ENCODE peak calls at places on chromosome 3, in four cellular contexts. One of them, this sample, is unnamed.

GRCh38 chr3:47578691-47579632 is at the start of gene CSPG5:
- DNase-seq in K562: peak
- DNase-seq in GM12878: no peak
- DNase-seq in IMR-90: no peak
- DNase-seq in this sample: no peak

GRCh38 chr3:194381460-194381875 is 11.9 kb upstream of the LRRC15 start:
- DNase-seq in K562: no peak
- DNase-seq in GM12878: no peak
- DNase-seq in IMR-90: no peak
- DNase-seq in this sample: no peak

GRCh38 chr3:122858373-122858772 is 63.5 kb downstream of the SLC49A4 start:
- DNase-seq in K562: no peak
- DNase-seq in GM12878: no peak
- DNase-seq in IMR-90: peak
- DNase-seq in this sample: peak

GRCh38 chr3:195001961-195002861 is 268.7 kb downstream of the XXYLT1 start:
- DNase-seq in K562: peak
- DNase-seq in GM12878: peak
- DNase-seq in IMR-90: peak
- DNase-seq in this sample: peak

GRCh38 chr3:160540546-160540945 is 24.8 kb downstream of the KPNA4 start:
- DNase-seq in K562: no peak
- DNase-seq in GM12878: no peak
- DNase-seq in IMR-90: peak
- DNase-seq in this sample: no peak

GRCh38 chr3:71510485-71510884 is 73.0 kb downstream of the FOXP1 start:
- DNase-seq in K562: no peak
- DNase-seq in GM12878: no peak
- DNase-seq in IMR-90: peak
- DNase-seq in this sample: peak

GRCh38 chr3:141184430-141184829 is 47.2 kb upstream of the PXYLP1 start:
- DNase-seq in K562: no peak
- DNase-seq in GM12878: no peak
- DNase-seq in IMR-90: no peak
- DNase-seq in this sample: no peak

GRCh38 chr3:58659051-58659675 is 7.4 kb downstream of the FAM3D start:
- DNase-seq in K562: peak
- DNase-seq in GM12878: no peak
- DNase-seq in IMR-90: peak
- DNase-seq in this sample: peak

GRCh38 chr3:197298858-197299854 is 744 bp upstream of the DLG1 start:
- DNase-seq in K562: peak
- DNase-seq in GM12878: no peak
- DNase-seq in IMR-90: no peak
- DNase-seq in this sample: peak

GRCh38 chr3:62870321-62870720 is 4.9 kb downstream of the CADPS start:
- DNase-seq in K562: no peak
- DNase-seq in GM12878: no peak
- DNase-seq in IMR-90: peak
- DNase-seq in this sample: no peak

GRCh38 chr3:98188553-98188952 is 22.1 kb downstream of the OR5H15 start:
- DNase-seq in K562: no peak
- DNase-seq in GM12878: peak
- DNase-seq in IMR-90: no peak
- DNase-seq in this sample: peak

GRCh38 chr3:172115787-172116186 is 76.4 kb downstream of the FNDC3B start:
- DNase-seq in K562: no peak
- DNase-seq in GM12878: no peak
- DNase-seq in IMR-90: no peak
- DNase-seq in this sample: no peak

GRCh38 chr3:57727096-57727495 is 29.0 kb upstream of the SLMAP start:
- DNase-seq in K562: no peak
- DNase-seq in GM12878: no peak
- DNase-seq in IMR-90: peak
- DNase-seq in this sample: no peak

GRCh38 chr3:46566040-46566631 is at the start of gene LRRC2:
- DNase-seq in K562: no peak
- DNase-seq in GM12878: no peak
- DNase-seq in IMR-90: peak
- DNase-seq in this sample: peak

GRCh38 chr3:126295407-126295939 is 61.7 kb downstream of the KLF15 start:
- DNase-seq in K562: no peak
- DNase-seq in GM12878: no peak
- DNase-seq in IMR-90: no peak
- DNase-seq in this sample: no peak

GRCh38 chr3:21237638-21238037 is 513.4 kb downstream of the ZNF385D start:
- DNase-seq in K562: no peak
- DNase-seq in GM12878: no peak
- DNase-seq in IMR-90: no peak
- DNase-seq in this sample: no peak

GRCh38 chr3:114675104-114675503 is 381.3 kb downstream of the TIGIT start:
- DNase-seq in K562: no peak
- DNase-seq in GM12878: no peak
- DNase-seq in IMR-90: peak
- DNase-seq in this sample: no peak

GRCh38 chr3:108305484-108306172 is 9.3 kb downstream of the HHLA2 start:
- DNase-seq in K562: no peak
- DNase-seq in GM12878: no peak
- DNase-seq in IMR-90: no peak
- DNase-seq in this sample: no peak

GRCh38 chr3:775178-775885 is 317.5 kb upstream of the CNTN6 start:
- DNase-seq in K562: no peak
- DNase-seq in GM12878: no peak
- DNase-seq in IMR-90: no peak
- DNase-seq in this sample: no peak

GRCh38 chr3:184595726-184596125 is 34.1 kb downstream of the EPHB3 start:
- DNase-seq in K562: no peak
- DNase-seq in GM12878: no peak
- DNase-seq in IMR-90: no peak
- DNase-seq in this sample: no peak

GRCh38 chr3:48232734-48233133 is 8.2 kb upstream of the ZNF589 start:
- DNase-seq in K562: peak
- DNase-seq in GM12878: peak
- DNase-seq in IMR-90: peak
- DNase-seq in this sample: peak

GRCh38 chr3:100023150-100023549 is 91.2 kb downstream of the FILIP1L start:
- DNase-seq in K562: no peak
- DNase-seq in GM12878: no peak
- DNase-seq in IMR-90: peak
- DNase-seq in this sample: no peak

GRCh38 chr3:99638244-99638948 is at the start of gene COL8A1:
- DNase-seq in K562: no peak
- DNase-seq in GM12878: no peak
- DNase-seq in IMR-90: peak
- DNase-seq in this sample: peak

GRCh38 chr3:143538577-143538981 is 309.7 kb downstream of the SLC9A9 start:
- DNase-seq in K562: no peak
- DNase-seq in GM12878: no peak
- DNase-seq in IMR-90: peak
- DNase-seq in this sample: peak

GRCh38 chr3:105511031-105511430 is 144.3 kb downstream of the ALCAM start:
- DNase-seq in K562: no peak
- DNase-seq in GM12878: no peak
- DNase-seq in IMR-90: no peak
- DNase-seq in this sample: no peak

GRCh38 chr3:128322030-128323022 is 144.4 kb downstream of the DNAJB8 start:
- DNase-seq in K562: peak
- DNase-seq in GM12878: no peak
- DNase-seq in IMR-90: peak
- DNase-seq in this sample: peak

GRCh38 chr3:4904801-4905695 is 74.2 kb upstream of the BHLHE40 start:
- DNase-seq in K562: no peak
- DNase-seq in GM12878: no peak
- DNase-seq in IMR-90: peak
- DNase-seq in this sample: peak
- TF ChIP-seq FOS in K562: no peak
- TF ChIP-seq FOS in GM12878: no peak
- TF ChIP-seq FOS in IMR-90: no peak
- TF ChIP-seq FOS in this sample: no peak

GRCh38 chr3:148930785-148931184 is 60.6 kb upstream of the GYG1 start:
- DNase-seq in K562: no peak
- DNase-seq in GM12878: no peak
- DNase-seq in IMR-90: peak
- DNase-seq in this sample: no peak
- TF ChIP-seq FOS in K562: no peak
- TF ChIP-seq FOS in GM12878: no peak
- TF ChIP-seq FOS in IMR-90: no peak
- TF ChIP-seq FOS in this sample: no peak

GRCh38 chr3:61194892-61195538 is 56.2 kb downstream of the FHIT start:
- DNase-seq in K562: no peak
- DNase-seq in GM12878: no peak
- DNase-seq in IMR-90: no peak
- DNase-seq in this sample: no peak

GRCh38 chr3:61192222-61192621 is 59.0 kb downstream of the FHIT start:
- DNase-seq in K562: no peak
- DNase-seq in GM12878: no peak
- DNase-seq in IMR-90: no peak
- DNase-seq in this sample: no peak
- TF ChIP-seq FOS in K562: no peak
- TF ChIP-seq FOS in GM12878: no peak
- TF ChIP-seq FOS in IMR-90: no peak
- TF ChIP-seq FOS in this sample: no peak

GRCh38 chr3:25820372-25820771 is 30.5 kb downstream of the OXSM start:
- DNase-seq in K562: peak
- DNase-seq in GM12878: no peak
- DNase-seq in IMR-90: peak
- DNase-seq in this sample: peak

GRCh38 chr3:25818335-25818734 is 28.4 kb downstream of the OXSM start:
- DNase-seq in K562: no peak
- DNase-seq in GM12878: no peak
- DNase-seq in IMR-90: no peak
- DNase-seq in this sample: no peak

GRCh38 chr3:25817107-25817506 is 27.2 kb downstream of the OXSM start:
- DNase-seq in K562: no peak
- DNase-seq in GM12878: no peak
- DNase-seq in IMR-90: no peak
- DNase-seq in this sample: no peak

GRCh38 chr3:25820816-25821486 is 31.1 kb downstream of the OXSM start:
- DNase-seq in K562: no peak
- DNase-seq in GM12878: no peak
- DNase-seq in IMR-90: no peak
- DNase-seq in this sample: no peak

GRCh38 chr3:25817638-25818037 is 27.7 kb downstream of the OXSM start:
- DNase-seq in K562: no peak
- DNase-seq in GM12878: no peak
- DNase-seq in IMR-90: no peak
- DNase-seq in this sample: no peak
- TF ChIP-seq FOS in K562: no peak
- TF ChIP-seq FOS in GM12878: no peak
- TF ChIP-seq FOS in IMR-90: no peak
- TF ChIP-seq FOS in this sample: no peak

DNA sequence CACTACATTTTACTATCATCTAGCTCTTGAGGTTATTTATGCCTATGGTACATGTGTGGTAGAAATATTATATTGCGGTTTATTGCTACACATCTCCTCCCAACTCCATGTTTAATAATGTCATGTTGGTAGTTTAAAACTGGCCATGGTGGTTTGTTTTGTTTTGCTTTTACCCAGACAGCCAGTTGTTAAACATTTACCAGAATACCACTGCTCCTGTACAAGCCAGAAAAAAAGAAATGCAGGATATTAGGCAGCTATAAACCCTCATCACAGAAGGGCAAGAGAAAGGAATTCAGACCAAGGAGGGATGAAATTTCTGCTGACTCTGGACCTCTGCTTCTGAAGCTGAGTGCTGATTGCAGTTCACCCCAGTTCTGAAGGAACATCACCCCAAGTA is 451.8 kb upstream of the IL12A start:
- DNase-seq in K562: no peak
- DNase-seq in GM12878: no peak
- DNase-seq in IMR-90: no peak
- DNase-seq in this sample: no peak
- TF ChIP-seq FOS in K562: no peak
- TF ChIP-seq FOS in GM12878: no peak
- TF ChIP-seq FOS in IMR-90: no peak
- TF ChIP-seq FOS in this sample: no peak

GRCh38 chr3:37955918-37956317 is 34.7 kb upstream of the VILL start:
- DNase-seq in K562: no peak
- DNase-seq in GM12878: no peak
- DNase-seq in IMR-90: no peak
- DNase-seq in this sample: peak
- TF ChIP-seq FOS in K562: no peak
- TF ChIP-seq FOS in GM12878: no peak
- TF ChIP-seq FOS in IMR-90: no peak
- TF ChIP-seq FOS in this sample: peak

GRCh38 chr3:165389653-165390052 is 193.5 kb upstream of the SLITRK3 start:
- DNase-seq in K562: no peak
- DNase-seq in GM12878: no peak
- DNase-seq in IMR-90: no peak
- DNase-seq in this sample: no peak

GRCh38 chr3:165395188-165395587 is 199.0 kb upstream of the SLITRK3 start:
- DNase-seq in K562: no peak
- DNase-seq in GM12878: no peak
- DNase-seq in IMR-90: no peak
- DNase-seq in this sample: no peak

GRCh38 chr3:165389064-165389463 is 192.9 kb upstream of the SLITRK3 start:
- DNase-seq in K562: no peak
- DNase-seq in GM12878: no peak
- DNase-seq in IMR-90: no peak
- DNase-seq in this sample: no peak

GRCh38 chr3:165390171-165390570 is 194.0 kb upstream of the SLITRK3 start:
- DNase-seq in K562: no peak
- DNase-seq in GM12878: no peak
- DNase-seq in IMR-90: no peak
- DNase-seq in this sample: no peak

GRCh38 chr3:165393458-165393857 is 197.3 kb upstream of the SLITRK3 start:
- DNase-seq in K562: no peak
- DNase-seq in GM12878: no peak
- DNase-seq in IMR-90: no peak
- DNase-seq in this sample: no peak
- TF ChIP-seq FOS in K562: no peak
- TF ChIP-seq FOS in GM12878: no peak
- TF ChIP-seq FOS in IMR-90: no peak
- TF ChIP-seq FOS in this sample: no peak

This sample was measured in endothelial cell of umbilical vein.